ENCODE peak calls at places on chromosomes 6 and 20, in five cellular contexts. M is SK-N-SH, S is GM23338, G is HL-60, N is A549. C is an unnamed sample.

GRCh38 chr6:46015119-46015968 is at the start of gene CLIC5:
- DNase-seq in M (peak), S (peak), G (no peak), N (peak), C (no peak)

GRCh38 chr20:53660078-53660909 is 66.7 kb upstream of the ZNF217 start:
- DNase-seq in M (no peak), S (peak), G (no peak), N (peak), C (no peak)

GRCh38 chr20:14634666-14635065 is 297.3 kb upstream of the FLRT3 start:
- DNase-seq in M (no peak), S (no peak), G (no peak), N (no peak), C (no peak)

GRCh38 chr20:7285918-7286556 is 518.6 kb downstream of the BMP2 start:
- DNase-seq in M (peak), S (peak), G (peak), N (peak), C (peak)

GRCh38 chr6:11654876-11655275 is 117.3 kb downstream of the TMEM170B start:
- DNase-seq in M (no peak), S (no peak), G (no peak), N (no peak), C (no peak)

GRCh38 chr6:50361641-50362331 is 312.1 kb upstream of the DEFB112 start:
- DNase-seq in M (no peak), S (peak), G (no peak), N (no peak), C (no peak)

GRCh38 chr6:104887350-104887749 is 27.6 kb upstream of the HACE1 start:
- DNase-seq in M (no peak), S (peak), G (no peak), N (no peak), C (no peak)

GRCh38 chr6:104483225-104483834 is 376.4 kb downstream of the HACE1 start:
- DNase-seq in M (peak), S (peak), G (no peak), N (no peak), C (peak)

GRCh38 chr6:136446579-136447182 is 103.5 kb downstream of the MAP7 start:
- DNase-seq in M (no peak), S (no peak), G (no peak), N (no peak), C (no peak)

GRCh38 chr6:141501616-141502015 is 631.1 kb upstream of the GJE1 start:
- DNase-seq in M (no peak), S (peak), G (no peak), N (no peak), C (no peak)

GRCh38 chr6:116106146-116106545 is 5.5 kb downstream of the NT5DC1 start:
- DNase-seq in M (no peak), S (no peak), G (no peak), N (no peak), C (no peak)

GRCh38 chr6:129635396-129636164 is 74.4 kb downstream of the ARHGAP18 start:
- DNase-seq in M (no peak), S (no peak), G (no peak), N (no peak), C (no peak)

GRCh38 chr6:52253494-52253893 is 9.2 kb upstream of the IL17F start:
- DNase-seq in M (no peak), S (no peak), G (no peak), N (no peak), C (no peak)

GRCh38 chr6:152117156-152118129 is 310.0 kb downstream of the ESR1 start:
- DNase-seq in M (no peak), S (no peak), G (no peak), N (no peak), C (no peak)

GRCh38 chr20:2756056-2756611 is 44.3 kb downstream of the CPXM1 start:
- DNase-seq in M (peak), S (peak), G (no peak), N (no peak), C (no peak)

GRCh38 chr20:5864873-5865582 is 85.3 kb downstream of the TRMT6 start:
- DNase-seq in M (no peak), S (no peak), G (no peak), N (no peak), C (no peak)

GRCh38 chr6:63897952-63898351 is 262.4 kb downstream of the PHF3 start:
- DNase-seq in M (no peak), S (no peak), G (no peak), N (no peak), C (no peak)

GRCh38 chr20:4876731-4877130 is 124.6 kb downstream of the SLC23A2 start:
- DNase-seq in M (no peak), S (no peak), G (no peak), N (no peak), C (no peak)

GRCh38 chr6:79946773-79947190 is 571 bp downstream of the ELOVL4 start:
- DNase-seq in M (no peak), S (peak), G (no peak), N (peak), C (no peak)

GRCh38 chr6:166942393-166943168 is 13.8 kb downstream of the RNASET2 start:
- DNase-seq in M (peak), S (no peak), G (no peak), N (no peak), C (no peak)

GRCh38 chr20:41169184-41169690 is 31.9 kb downstream of the PLCG1 start:
- DNase-seq in M (no peak), S (no peak), G (no peak), N (no peak), C (no peak)

GRCh38 chr6:136526196-136526930 is 23.9 kb downstream of the MAP7 start:
- DNase-seq in M (peak), S (peak), G (no peak), N (peak), C (no peak)

GRCh38 chr20:6466065-6466810 is 301.2 kb upstream of the BMP2 start:
- DNase-seq in M (no peak), S (no peak), G (no peak), N (no peak), C (peak)

GRCh38 chr6:81838724-81839425 is 86.4 kb upstream of the TENT5A start:
- DNase-seq in M (no peak), S (peak), G (no peak), N (no peak), C (no peak)

GRCh38 chr20:43689165-43689564 is 22.3 kb downstream of the MYBL2 start:
- DNase-seq in M (no peak), S (no peak), G (no peak), N (no peak), C (no peak)

GRCh38 chr6:42387336-42387735 is 64.4 kb downstream of the TRERF1 start:
- DNase-seq in M (no peak), S (no peak), G (no peak), N (no peak), C (no peak)

GRCh38 chr6:946546-946945 is 253.6 kb upstream of the EXOC2 start:
- DNase-seq in M (no peak), S (no peak), G (no peak), N (no peak), C (no peak)

GRCh38 chr6:147678256-147678655 is 169.8 kb downstream of the SAMD5 start:
- DNase-seq in M (no peak), S (no peak), G (no peak), N (no peak), C (no peak)

GRCh38 chr6:109794201-109794926 is 103.3 kb downstream of the FIG4 start:
- DNase-seq in M (peak), S (peak), G (no peak), N (no peak), C (peak)

GRCh38 chr6:75118925-75119515 is 86.8 kb downstream of the COL12A1 start:
- DNase-seq in M (no peak), S (no peak), G (no peak), N (no peak), C (no peak)

GRCh38 chr6:6610031-6610591 is 21.6 kb downstream of the LY86 start:
- DNase-seq in M (no peak), S (no peak), G (no peak), N (no peak), C (no peak)

GRCh38 chr6:90818163-90818562 is 231.3 kb upstream of the MAP3K7 start:
- DNase-seq in M (no peak), S (peak), G (no peak), N (no peak), C (no peak)

DNA sequence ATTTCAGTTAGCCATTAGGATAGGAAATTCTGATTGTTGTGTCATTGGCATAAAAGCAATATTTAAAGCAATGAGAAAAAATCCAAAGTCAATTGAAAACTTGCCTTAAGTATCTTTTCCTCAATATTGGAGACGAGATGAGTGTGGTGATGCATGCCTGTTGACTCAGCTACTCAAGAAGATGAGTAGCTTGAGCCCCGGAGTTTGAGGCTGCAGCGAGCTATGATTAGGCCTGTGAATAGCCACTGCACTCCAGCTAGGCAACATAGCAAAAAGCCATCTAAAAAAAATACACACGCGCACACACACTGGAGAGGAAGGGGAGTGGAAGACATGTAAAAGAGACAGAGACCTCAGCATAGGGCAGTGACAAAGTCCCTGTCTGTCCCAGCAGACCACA is 9.7 kb upstream of the MARCKS start:
- DNase-seq in M (no peak), S (no peak), G (no peak), N (no peak), C (no peak)
- TF ChIP-seq REST in M (no peak), S (no peak), G (no peak), N (no peak), C (no peak)

GRCh38 chr6:15752820-15753219 is 90.0 kb upstream of the DTNBP1 start:
- DNase-seq in M (no peak), S (peak), G (no peak), N (no peak), C (no peak)
- TF ChIP-seq REST in M (no peak), S (no peak), G (no peak), N (no peak), C (no peak)

GRCh38 chr20:62652051-62652893 is 10.0 kb downstream of the SLCO4A1 start:
- DNase-seq in M (peak), S (peak), G (peak), N (peak), C (peak)
- TF ChIP-seq REST in M (no peak), S (no peak), G (no peak), N (no peak), C (no peak)

GRCh38 chr6:30985490-30985889 is 2.0 kb downstream of the MUC21 start:
- DNase-seq in M (no peak), S (no peak), G (no peak), N (no peak), C (no peak)

GRCh38 chr6:30979076-30979475 is 4.4 kb upstream of the MUC21 start:
- DNase-seq in M (no peak), S (no peak), G (no peak), N (no peak), C (no peak)

GRCh38 chr6:30979690-30980089 is 3.8 kb upstream of the MUC21 start:
- DNase-seq in M (no peak), S (no peak), G (no peak), N (no peak), C (no peak)

GRCh38 chr6:30983439-30983838 is at the start of gene MUC21:
- DNase-seq in M (no peak), S (no peak), G (no peak), N (no peak), C (no peak)

DNA sequence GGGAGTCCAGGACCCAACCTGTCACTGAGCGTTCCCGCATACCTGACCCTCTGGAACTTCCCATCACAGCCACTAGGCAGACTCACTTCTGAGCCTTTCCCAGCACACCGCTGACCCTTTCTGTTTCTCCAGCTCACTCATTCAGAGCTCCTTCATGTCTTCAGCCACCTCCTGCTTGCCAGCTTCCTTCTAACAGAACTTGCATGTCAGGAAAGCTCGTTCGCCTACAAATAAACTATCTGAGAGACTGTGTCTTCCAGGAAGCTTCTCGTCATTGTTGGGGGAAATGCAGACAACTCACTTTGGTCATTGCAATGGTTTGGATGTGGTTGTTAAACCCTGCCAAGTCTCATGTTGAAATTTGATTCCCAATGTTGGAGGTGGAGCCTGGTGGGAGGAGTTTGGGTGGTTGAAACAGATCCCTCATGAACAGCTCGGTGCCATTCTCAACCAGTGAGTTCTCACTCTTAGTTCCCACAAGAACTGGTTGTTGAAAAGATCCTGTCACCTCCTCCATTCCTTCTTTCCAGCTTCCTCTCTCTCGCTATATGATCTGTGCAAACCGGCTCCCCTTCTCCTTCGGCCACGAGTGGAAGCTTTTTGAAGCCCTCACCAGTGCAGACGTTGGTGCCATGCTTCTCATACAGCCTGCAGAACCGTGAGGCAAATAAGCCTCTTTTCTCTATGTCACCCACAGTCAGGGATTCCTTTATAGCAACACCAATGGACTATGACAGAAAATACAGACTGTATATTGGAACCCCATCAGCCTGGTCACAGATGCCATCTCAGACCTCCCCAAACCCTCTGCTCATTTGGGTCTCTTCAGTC is 1.4 kb upstream of the MUC21 start:
- DNase-seq in M (no peak), S (peak), G (no peak), N (no peak), C (no peak)
- TF ChIP-seq REST in M (no peak), S (no peak), G (no peak), N (no peak), C (no peak)

GRCh38 chr6:92647630-92648029 is 771.7 kb downstream of the EPHA7 start:
- DNase-seq in M (no peak), S (no peak), G (no peak), N (no peak), C (no peak)
- TF ChIP-seq REST in M (no peak), S (no peak), G (no peak), N (no peak), C (no peak)

GRCh38 chr20:47620808-47621805 is 119.4 kb downstream of the NCOA3 start:
- DNase-seq in M (peak), S (peak), G (peak), N (no peak), C (peak)
- TF ChIP-seq REST in M (no peak), S (no peak), G (no peak), N (no peak), C (no peak)

GRCh38 chr6:169659820-169660610 is 41.8 kb downstream of the WDR27 start:
- DNase-seq in M (no peak), S (no peak), G (no peak), N (no peak), C (no peak)
- TF ChIP-seq REST in M (no peak), S (no peak), G (no peak), N (no peak), C (no peak)

DNA sequence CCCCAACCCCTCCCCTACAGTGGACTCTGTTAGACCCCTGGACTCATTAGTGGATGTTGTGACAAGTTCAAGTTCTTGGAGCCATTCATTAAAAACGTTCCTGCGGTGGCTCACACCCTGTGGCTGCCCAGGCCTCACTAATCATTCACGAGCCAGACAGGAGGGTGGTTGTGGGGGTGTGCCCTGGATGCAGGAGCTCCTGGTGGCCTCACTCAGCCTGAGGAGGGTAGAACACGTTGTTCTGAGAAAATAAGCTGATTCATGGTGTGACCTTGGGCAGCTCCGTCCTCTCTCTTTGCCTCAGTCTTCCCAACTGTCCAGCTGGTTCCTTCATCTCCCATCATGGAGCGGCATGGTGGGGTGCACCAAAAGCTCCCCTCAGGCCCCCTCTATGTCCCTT is 16.7 kb downstream of the SLC13A3 start:
- DNase-seq in M (no peak), S (no peak), G (no peak), N (no peak), C (no peak)
- TF ChIP-seq REST in M (no peak), S (no peak), G (no peak), N (no peak), C (no peak)

GRCh38 chr20:50344232-50345071 is 153.8 kb downstream of the CEBPB start:
- DNase-seq in M (no peak), S (peak), G (no peak), N (no peak), C (no peak)
- TF ChIP-seq REST in M (no peak), S (no peak), G (no peak), N (no peak), C (no peak)

GRCh38 chr6:13832778-13833177 is 18.4 kb upstream of the MCUR1 start:
- DNase-seq in M (no peak), S (no peak), G (no peak), N (no peak), C (no peak)

GRCh38 chr6:13836170-13836569 is 21.8 kb upstream of the MCUR1 start:
- DNase-seq in M (no peak), S (no peak), G (no peak), N (no peak), C (no peak)

GRCh38 chr6:13830803-13831202 is 16.4 kb upstream of the MCUR1 start:
- DNase-seq in M (no peak), S (no peak), G (no peak), N (no peak), C (no peak)

GRCh38 chr6:13831623-13832022 is 17.3 kb upstream of the MCUR1 start:
- DNase-seq in M (no peak), S (no peak), G (no peak), N (no peak), C (no peak)

GRCh38 chr6:13834762-13835161 is 20.4 kb upstream of the MCUR1 start:
- DNase-seq in M (no peak), S (no peak), G (no peak), N (no peak), C (no peak)
- TF ChIP-seq REST in M (no peak), S (no peak), G (no peak), N (no peak), C (no peak)

C was measured in Panc1.